ENCODE peak calls at places on chromosome 7, in ten cellular contexts. I is transverse colon; S is ureter; L is nephron progenitor cell; G is 8988T; E is activated CD8-positive, alpha-beta memory T cell treated with anti-CD3 and anti-CD28 coated beads, Interleukin-2, amount 50 U/mL, for 4 hours; B is AG04449; A is left cardiac atrium; V is amniotic stem cell; P is cardiac fibroblast. N is an unnamed sample.

GRCh38 chr7:100127866-100128601 is 1.3 kb downstream of the MBLAC1 start:
- DNase-seq in I (peak), S (no peak), L (peak), G (no peak), E (peak), B (no peak), A (no peak), V (no peak), P (peak), N (no peak)

GRCh38 chr7:95066736-95067530 is 159.5 kb downstream of the PPP1R9A start:
- DNase-seq in I (no peak), S (no peak), L (no peak), G (no peak), E (no peak), B (no peak), A (no peak), V (no peak), P (peak), N (no peak)

GRCh38 chr7:118839544-118839943 is 615.0 kb downstream of the ANKRD7 start:
- DNase-seq in I (no peak), S (no peak), L (no peak), G (no peak), E (no peak), B (no peak), A (no peak), V (no peak), P (no peak), N (no peak)

GRCh38 chr7:79403879-79404278 is 49.6 kb downstream of the MAGI2 start:
- DNase-seq in I (no peak), S (no peak), L (no peak), G (no peak), E (no peak), B (no peak), A (no peak), V (no peak), P (no peak), N (no peak)

GRCh38 chr7:29639887-29640600 is 76.4 kb downstream of the PRR15 start:
- DNase-seq in I (no peak), S (no peak), L (peak), G (no peak), E (no peak), B (no peak), A (no peak), V (no peak), P (no peak), N (no peak)

GRCh38 chr7:51121945-51122425 is 194.6 kb downstream of the COBL start:
- DNase-seq in I (no peak), S (no peak), L (peak), G (no peak), E (no peak), B (no peak), A (peak), V (no peak), P (peak), N (peak)

GRCh38 chr7:158649279-158649678 is 55.3 kb downstream of the NCAPG2 start:
- DNase-seq in I (no peak), S (no peak), L (no peak), G (no peak), E (no peak), B (peak), A (no peak), V (peak), P (peak), N (no peak)

GRCh38 chr7:85497999-85498398 is 311.1 kb upstream of the SEMA3D start:
- DNase-seq in I (no peak), S (no peak), L (no peak), G (no peak), E (no peak), B (no peak), A (no peak), V (no peak), P (peak), N (no peak)

GRCh38 chr7:36032362-36032818 is 120.7 kb upstream of the EEPD1 start:
- DNase-seq in I (no peak), S (no peak), L (no peak), G (no peak), E (no peak), B (no peak), A (no peak), V (no peak), P (no peak), N (no peak)

GRCh38 chr7:1087462-1087809 is 477 bp upstream of the GPER1 start:
- DNase-seq in I (no peak), S (no peak), L (no peak), G (no peak), E (no peak), B (peak), A (no peak), V (no peak), P (no peak), N (no peak)

GRCh38 chr7:128863433-128863989 is 855 bp downstream of the ATP6V1F start:
- DNase-seq in I (peak), S (no peak), L (peak), G (no peak), E (peak), B (no peak), A (no peak), V (no peak), P (peak), N (no peak)

GRCh38 chr7:75756340-75757297 is 15.4 kb downstream of the CCL26 start:
- DNase-seq in I (no peak), S (no peak), L (no peak), G (no peak), E (no peak), B (no peak), A (no peak), V (no peak), P (peak), N (no peak)

GRCh38 chr7:32937344-32938174 is 19.7 kb upstream of the FKBP9 start:
- DNase-seq in I (peak), S (peak), L (no peak), G (no peak), E (no peak), B (no peak), A (peak), V (no peak), P (peak), N (peak)

GRCh38 chr7:155959894-155960293 is 147.6 kb upstream of the SHH start:
- DNase-seq in I (peak), S (peak), L (no peak), G (no peak), E (no peak), B (no peak), A (no peak), V (no peak), P (no peak), N (no peak)

GRCh38 chr7:25832456-25832855 is 319.5 kb upstream of the NFE2L3 start:
- DNase-seq in I (no peak), S (no peak), L (no peak), G (no peak), E (no peak), B (no peak), A (no peak), V (no peak), P (peak), N (no peak)

GRCh38 chr7:108004220-108005142 is 1.5 kb upstream of the LAMB1 start:
- DNase-seq in I (no peak), S (no peak), L (peak), G (no peak), E (no peak), B (no peak), A (no peak), V (no peak), P (peak), N (no peak)

GRCh38 chr7:74053589-74054186 is 25.7 kb downstream of the ELN start:
- DNase-seq in I (no peak), S (no peak), L (no peak), G (no peak), E (no peak), B (no peak), A (no peak), V (no peak), P (no peak), N (no peak)

GRCh38 chr7:34748244-34749039 is 90.4 kb downstream of the NPSR1 start:
- DNase-seq in I (peak), S (peak), L (no peak), G (peak), E (no peak), B (no peak), A (peak), V (no peak), P (peak), N (peak)